ENCODE peak calls at places on chromosomes 13 and 19, in seven cellular contexts. L is CD8-positive, alpha-beta memory T cell; I is COR-L47; Q is stimulated activated CD4-positive, alpha-beta T cell treated with anti-CD3 and anti-CD28 coated beads, Interleukin-1b, Interleukin-23, amount 100 ng/mL, for 24 hours; V is stimulated activated CD8-positive, alpha-beta memory T cell treated with anti-CD3 and anti-CD28 coated beads, Interleukin-4, amount 100 ng/mL, for 48 hours; Z is GM12865; M is neural crest cell. S is an unnamed sample.

GRCh38 chr13:18944501-18945068 is 237.0 kb downstream of the TUBA3C start:
- DNase-seq in I (no peak), M (no peak), V (no peak), L (no peak), Z (no peak), Q (no peak), S (no peak)

GRCh38 chr13:106661236-106661635 is 93.3 kb upstream of the ARGLU1 start:
- DNase-seq in I (no peak), M (no peak), V (no peak), Z (no peak), Q (no peak), L (no peak), S (no peak)

GRCh38 chr13:38542601-38543000 is 144.3 kb upstream of the FREM2 start:
- DNase-seq in Q (no peak), I (no peak), Z (no peak), V (no peak), M (no peak), L (no peak), S (peak)

GRCh38 chr13:113914333-113915011 is 50.6 kb upstream of the GAS6 start:
- DNase-seq in V (peak), I (no peak), M (no peak), L (no peak), Z (no peak), Q (no peak), S (no peak)

GRCh38 chr13:51942189-51942588 is 69.1 kb downstream of the ATP7B start:
- DNase-seq in Q (no peak), V (no peak), I (peak), L (no peak), M (no peak), Z (peak), S (no peak)

GRCh38 chr13:30639671-30640070 is 22.0 kb downstream of the USPL1 start:
- DNase-seq in L (no peak), Z (no peak), V (no peak), M (no peak), I (no peak), Q (no peak), S (no peak)

GRCh38 chr13:25652764-25653163 is 281.0 kb downstream of the ATP8A2 start:
- DNase-seq in V (no peak), M (no peak), Z (no peak), I (no peak), Q (no peak), L (no peak), S (no peak)

GRCh38 chr19:4647676-4648644 is 8.6 kb downstream of the TNFAIP8L1 start:
- DNase-seq in I (no peak), Q (no peak), M (no peak), L (no peak), V (no peak), Z (no peak), S (no peak)

GRCh38 chr13:79904581-79904980 is 423.6 kb downstream of the NDFIP2 start:
- DNase-seq in Z (no peak), M (no peak), L (no peak), V (no peak), Q (no peak), I (no peak), S (no peak)

GRCh38 chr19:18636183-18636968 is 452 bp upstream of the KLHL26 start:
- DNase-seq in M (peak), L (peak), V (peak), Z (peak), I (peak), Q (peak), S (peak)

GRCh38 chr13:99467764-99468163 is 33.5 kb upstream of the TM9SF2 start:
- DNase-seq in Q (no peak), V (no peak), L (no peak), I (no peak), M (no peak), Z (no peak), S (peak)

GRCh38 chr19:13208964-13209796 is 59.0 kb downstream of the IER2 start:
- DNase-seq in Z (peak), V (no peak), L (no peak), I (no peak), M (no peak), Q (no peak), S (no peak)

GRCh38 chr13:111872475-111873150 is 194.3 kb upstream of the SOX1 start:
- DNase-seq in Q (no peak), L (no peak), V (no peak), Z (no peak), M (no peak), I (no peak), S (no peak)

GRCh38 chr13:37136633-37137032 is 31.2 kb upstream of the CSNK1A1L start:
- DNase-seq in Q (no peak), V (no peak), I (no peak), Z (no peak), L (no peak), M (no peak), S (no peak)

GRCh38 chr13:40502236-40502635 is 164.2 kb downstream of the FOXO1 start:
- DNase-seq in Z (no peak), M (no peak), L (no peak), V (no peak), I (no peak), Q (no peak), S (no peak)

GRCh38 chr19:38429055-38429810 is 3.2 kb upstream of the RASGRP4 start:
- DNase-seq in Z (no peak), I (no peak), V (peak), M (no peak), Q (no peak), L (no peak), S (no peak)

GRCh38 chr19:19348266-19348665 is 27.6 kb downstream of the MAU2 start:
- DNase-seq in I (no peak), M (no peak), V (no peak), Z (no peak), Q (no peak), L (no peak), S (no peak)

GRCh38 chr19:13796301-13797057 is 1.2 kb downstream of the ZSWIM4 start:
- DNase-seq in Q (no peak), M (no peak), L (no peak), I (no peak), Z (peak), V (no peak), S (peak)

GRCh38 chr19:19909654-19910053 is 8.9 kb downstream of the ZNF93 start:
- DNase-seq in Z (no peak), I (no peak), Q (no peak), V (no peak), L (no peak), M (no peak), S (no peak)

GRCh38 chr19:31377736-31378135 is 28.5 kb upstream of the TSHZ3 start:
- DNase-seq in L (no peak), Z (no peak), I (no peak), M (no peak), Q (no peak), V (no peak), S (no peak)

GRCh38 chr13:30623392-30623791 is 5.7 kb downstream of the USPL1 start:
- DNase-seq in Q (no peak), L (no peak), Z (no peak), V (no peak), M (no peak), I (no peak), S (no peak)

GRCh38 chr13:103772576-103772975 is 706.4 kb upstream of the SLC10A2 start:
- DNase-seq in V (no peak), Z (peak), I (no peak), Q (no peak), L (no peak), M (no peak), S (no peak)

GRCh38 chr13:38743499-38743898 is 56.6 kb downstream of the FREM2 start:
- DNase-seq in V (no peak), L (no peak), Z (no peak), M (no peak), Q (no peak), I (peak), S (no peak)

S was measured in HS-5.